ENCODE peak calls at places on chromosomes 1 and 21, in eight cellular contexts. O is stomach, N is pancreas, H is left lung, J is cardiac muscle cell, I is A549, X is heart left ventricle, M is esophagus muscularis mucosa. D is an unnamed sample. For H3K4me1, the result is how much of the 10 kb centered on the place peaks cover.

GRCh38 chr1:99634971-99635624 is 10.8 kb upstream of the PALMD start:
- DNase-seq in J (no peak), N (no peak), H (no peak), X (no peak), M (no peak), O (no peak), I (no peak), D (no peak)

GRCh38 chr1:101236546-101237228 is at the start of gene S1PR1:
- DNase-seq in J (peak), X (peak), O (peak), N (no peak), M (no peak), H (peak), I (no peak), D (no peak)

GRCh38 chr1:194654956-194655355 is 1468.5 kb upstream of the B3GALT2 start:
- DNase-seq in I (no peak), O (no peak), M (no peak), N (no peak), X (no peak), J (no peak), H (no peak), D (no peak)

GRCh38 chr1:159829822-159830455 is 3.3 kb downstream of the SLAMF8 start:
- DNase-seq in I (no peak), M (no peak), O (no peak), X (peak), N (no peak), H (no peak), J (no peak), D (no peak)

GRCh38 chr1:226763741-226764264 is 24.7 kb upstream of the ITPKB start:
- DNase-seq in M (no peak), H (no peak), I (peak), O (no peak), N (no peak), J (no peak), X (no peak), D (peak)

GRCh38 chr1:104387716-104388508 is 638.2 kb downstream of the AMY1C start:
- DNase-seq in H (no peak), J (no peak), O (no peak), N (no peak), M (peak), X (no peak), I (no peak), D (no peak)

GRCh38 chr1:239952348-239953307 is 139.1 kb upstream of the FMN2 start:
- DNase-seq in O (no peak), N (no peak), H (no peak), X (no peak), J (peak), M (no peak), I (peak), D (peak)

GRCh38 chr1:180299486-180300246 is 69.6 kb downstream of the LHX4 start:
- DNase-seq in N (no peak), O (no peak), I (no peak), M (no peak), X (no peak), H (no peak), J (no peak), D (no peak)

GRCh38 chr21:27339902-27340301 is 373.0 kb upstream of the ADAMTS5 start:
- DNase-seq in O (no peak), N (no peak), H (no peak), J (no peak), M (no peak), I (no peak), X (no peak), D (no peak)

DNA sequence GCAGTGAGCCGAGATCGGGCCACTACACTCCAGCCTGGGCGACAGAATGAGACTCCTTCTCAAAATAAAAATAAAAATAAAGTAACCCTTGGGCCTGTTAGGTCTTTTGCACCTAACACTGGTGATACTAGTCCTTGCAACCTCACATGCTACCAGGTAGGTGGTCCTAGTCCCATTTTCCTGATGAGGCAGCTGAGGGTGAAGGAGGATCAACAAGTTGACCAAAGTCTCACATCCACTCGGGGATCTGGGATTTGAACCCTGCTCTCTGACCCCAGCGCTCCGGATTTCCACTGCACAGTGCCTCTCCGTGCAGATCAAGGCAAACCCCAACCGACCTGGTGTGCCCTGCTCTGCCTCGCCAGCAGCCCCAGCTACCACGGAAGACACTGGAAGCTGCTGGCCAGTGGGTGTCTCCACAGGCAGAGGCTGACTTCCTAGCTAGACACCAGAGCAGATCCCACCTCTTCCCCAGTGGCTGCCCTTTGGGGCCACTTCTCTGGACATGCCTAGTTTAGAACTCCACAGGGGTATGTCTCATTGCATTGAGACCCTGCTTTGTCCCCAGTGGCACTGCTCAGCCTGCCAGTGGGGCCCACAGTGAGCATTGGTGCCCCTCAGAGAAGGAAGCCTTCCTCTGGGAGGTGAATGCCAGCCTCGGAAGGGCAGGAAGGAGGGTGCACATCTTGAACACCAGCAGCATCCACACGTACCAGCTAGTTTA is 27.6 kb downstream of the LDLRAP1 start:
- DNase-seq in I (no peak), M (no peak), N (no peak), H (no peak), J (no peak), X (peak), O (no peak), D (no peak)
- H3K4me1 ChIP-seq in I (under half), M (under half), N (under half), H (under half), J (under half), X (under half), O (half or more), D (half or more)

DNA sequence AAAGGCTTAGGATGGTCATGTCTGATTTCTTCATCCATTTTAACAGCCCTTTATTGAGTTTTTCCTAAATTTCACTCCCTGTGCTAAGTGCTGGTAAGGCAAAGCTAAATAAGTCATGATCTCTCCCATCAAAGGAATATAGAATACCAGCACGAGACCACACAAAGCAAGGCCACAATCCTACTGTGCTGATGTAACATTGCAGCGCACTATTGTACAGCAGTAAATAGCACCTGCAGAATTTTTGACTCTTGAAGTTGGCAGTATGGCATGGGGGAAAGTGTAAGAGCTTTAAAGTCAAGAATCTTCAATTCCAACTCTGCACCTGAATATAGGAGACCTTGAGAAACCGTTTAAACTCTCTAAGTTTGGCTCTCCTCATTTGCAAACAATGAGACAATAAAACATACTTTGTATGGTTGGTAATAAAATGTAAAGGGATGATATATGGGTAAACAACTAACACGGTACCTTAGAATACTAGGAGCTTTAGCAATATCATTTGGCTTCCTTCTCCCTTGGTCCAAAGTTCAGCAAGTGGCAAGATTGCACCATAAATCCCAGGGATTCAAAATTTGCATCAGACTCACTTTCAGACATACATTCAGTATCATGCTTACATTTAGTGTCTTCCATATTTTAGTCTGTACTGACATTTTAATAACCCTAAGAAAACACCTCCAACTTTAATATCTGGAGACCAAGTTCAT is 132.9 kb upstream of the PRDX6 start:
- DNase-seq in J (no peak), M (no peak), N (no peak), O (no peak), I (no peak), H (no peak), X (no peak), D (no peak)
- H3K27ac ChIP-seq in J (no peak), M (no peak), N (no peak), O (no peak), I (no peak), H (no peak), X (no peak), D (no peak)

GRCh38 chr1:221741364-221741970 is 422 bp downstream of the DUSP10 start:
- DNase-seq in J (peak), X (peak), M (no peak), I (no peak), O (no peak), H (peak), N (no peak), D (no peak)

GRCh38 chr1:221741971-221742554 is at the start of gene DUSP10:
- DNase-seq in N (peak), M (peak), H (peak), X (peak), J (peak), I (peak), O (peak), D (peak)

GRCh38 chr1:221743416-221744208 is 1.7 kb upstream of the DUSP10 start:
- DNase-seq in J (no peak), M (no peak), O (no peak), X (no peak), I (no peak), H (no peak), N (no peak), D (no peak)

GRCh38 chr1:221740941-221741363 is 937 bp downstream of the DUSP10 start:
- DNase-seq in X (no peak), O (no peak), I (no peak), M (peak), H (peak), N (no peak), J (peak), D (peak)

DNA sequence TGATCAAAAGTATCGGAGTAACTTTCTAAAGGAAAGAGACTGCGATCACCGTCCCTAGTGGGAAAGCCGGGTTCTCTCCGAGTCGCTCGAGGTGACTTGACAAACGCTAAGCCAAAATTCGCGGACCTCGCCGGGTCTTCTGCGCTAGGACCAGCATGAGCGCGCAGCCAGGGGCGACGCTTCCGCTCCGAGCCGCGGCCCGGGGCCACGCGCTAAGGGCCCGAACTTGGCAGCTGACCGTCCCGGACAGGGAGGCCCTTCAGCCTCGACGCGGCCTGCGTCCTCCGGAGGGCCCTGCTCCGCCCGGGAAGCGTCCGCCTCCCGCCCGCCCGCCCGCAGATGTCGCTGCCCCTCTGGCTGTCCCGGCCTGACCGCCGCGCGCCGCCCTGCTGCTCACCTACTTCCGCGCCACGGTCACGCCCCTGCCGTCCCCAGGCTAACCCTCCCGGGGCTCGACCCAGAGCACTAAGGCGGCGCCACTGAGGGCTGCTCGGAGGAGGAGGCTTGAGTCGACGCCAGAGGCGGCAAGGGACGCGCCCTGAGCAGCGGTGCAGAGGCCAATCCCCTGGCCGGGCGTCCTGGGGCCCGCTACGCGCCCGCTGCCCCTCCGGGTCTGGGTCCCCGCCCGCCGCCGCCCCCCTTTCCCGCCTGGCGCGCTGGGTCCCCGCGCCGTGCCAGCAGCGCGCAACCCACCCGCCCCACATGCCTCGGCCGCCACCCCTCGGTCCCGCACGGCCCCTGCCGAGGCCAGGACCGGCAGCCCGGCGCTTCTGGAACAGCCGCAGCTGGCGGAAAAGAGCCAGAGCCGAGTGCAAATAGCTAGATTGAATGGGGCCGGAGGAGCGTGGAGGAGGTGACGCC is 896 bp upstream of the DUSP10 start:
- DNase-seq in I (peak), M (peak), N (peak), O (peak), J (peak), X (peak), H (peak), D (peak)
- TF ChIP-seq CTCF in I (peak), M (peak), N (no peak), O (no peak), J (no peak), X (peak), H (no peak), D (peak)

GRCh38 chr1:12587981-12588620 is 29.9 kb downstream of the DHRS3 start:
- DNase-seq in I (peak), M (no peak), O (no peak), J (no peak), N (no peak), H (no peak), X (no peak), D (no peak)
- H3K4me1 ChIP-seq in I (half or more), M (half or more), O (half or more), J (under half), N (under half), H (under half), X (under half), D (under half)

GRCh38 chr1:16967095-16967567 is 13.3 kb downstream of the MFAP2 start:
- DNase-seq in H (peak), X (peak), M (no peak), O (no peak), J (no peak), I (no peak), N (no peak), D (no peak)
- H3K27ac ChIP-seq in H (no peak), X (no peak), M (no peak), O (no peak), J (peak), I (peak), N (no peak), D (no peak)

DNA sequence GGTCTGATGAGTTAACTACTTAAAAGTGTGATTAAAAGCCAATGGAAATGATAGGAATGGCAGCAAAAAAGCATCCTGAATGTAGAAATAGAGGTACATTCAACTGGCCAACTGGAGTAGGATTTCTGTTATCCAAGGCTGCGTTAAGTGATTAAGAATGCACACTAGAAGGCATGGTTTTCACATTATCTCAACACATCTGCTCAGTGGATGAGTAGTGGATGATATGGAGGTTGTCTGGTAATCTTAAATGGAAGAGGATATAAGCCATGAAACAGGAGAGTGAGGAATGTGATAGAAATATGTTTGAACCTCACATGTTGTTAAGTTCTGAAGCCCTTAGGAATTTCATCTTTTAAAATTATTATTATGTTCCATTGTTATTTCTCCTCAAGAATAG is 839.9 kb downstream of the USP25 start:
- DNase-seq in I (no peak), J (no peak), H (no peak), O (no peak), X (no peak), M (no peak), N (no peak), D (no peak)
- TF ChIP-seq CTCF in I (no peak), J (no peak), H (no peak), O (no peak), X (no peak), M (no peak), N (no peak), D (no peak)

GRCh38 chr1:17260738-17261137 is 11.8 kb downstream of the PADI3 start:
- DNase-seq in N (no peak), M (no peak), O (no peak), I (no peak), H (no peak), J (no peak), X (no peak), D (no peak)

GRCh38 chr1:17258758-17259130 is 9.8 kb downstream of the PADI3 start:
- DNase-seq in H (no peak), O (no peak), N (no peak), M (no peak), J (no peak), I (no peak), X (no peak), D (no peak)

GRCh38 chr1:17258116-17258757 is 9.3 kb downstream of the PADI3 start:
- DNase-seq in O (no peak), M (no peak), J (no peak), X (no peak), I (no peak), N (no peak), H (no peak), D (no peak)

GRCh38 chr1:17260264-17260663 is 11.4 kb downstream of the PADI3 start:
- DNase-seq in X (no peak), J (no peak), H (no peak), O (no peak), M (no peak), I (no peak), N (no peak), D (no peak)

DNA sequence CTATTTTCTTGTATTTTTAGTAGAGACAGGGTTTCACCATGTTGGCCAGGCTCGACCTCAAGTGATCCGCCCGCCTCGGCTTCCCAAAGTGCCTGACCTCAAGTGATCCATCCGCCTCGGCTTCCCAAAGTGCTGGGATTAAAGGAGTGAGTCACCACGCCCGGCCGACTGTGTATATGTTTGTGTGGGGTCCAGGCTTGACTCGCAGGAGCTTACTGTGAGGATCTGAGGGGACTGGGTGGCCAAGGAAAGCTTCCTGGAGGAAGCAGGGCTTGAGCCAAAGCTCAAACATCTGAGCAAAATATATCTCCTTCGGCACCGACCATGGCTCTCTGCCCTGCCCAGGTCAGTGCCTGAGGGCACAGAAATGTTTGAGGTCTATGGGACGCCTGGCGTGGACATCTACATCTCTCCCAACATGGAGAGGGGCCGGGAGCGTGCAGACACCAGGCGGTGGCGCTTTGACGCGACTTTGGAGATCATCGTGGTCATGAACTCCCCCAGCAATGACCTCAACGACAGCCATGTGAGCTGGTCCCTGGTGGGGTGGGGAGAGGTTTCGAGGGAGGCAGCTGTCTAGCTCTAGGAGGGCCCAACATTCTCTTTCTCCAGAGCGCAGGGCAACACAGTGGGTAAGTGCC is 10.5 kb downstream of the PADI3 start:
- DNase-seq in X (no peak), I (no peak), J (no peak), O (no peak), M (no peak), N (no peak), H (no peak), D (no peak)
- H3K4me1 ChIP-seq in X (under half), I (under half), J (under half), O (under half), M (under half), N (under half), H (under half), D (under half)

GRCh38 chr1:95229706-95230105 is 4.3 kb upstream of the RWDD3 start:
- DNase-seq in N (no peak), X (no peak), H (no peak), J (no peak), I (no peak), O (no peak), M (no peak), D (no peak)

GRCh38 chr1:95230768-95231191 is 3.2 kb upstream of the RWDD3 start:
- DNase-seq in N (peak), I (no peak), X (no peak), M (no peak), O (peak), H (no peak), J (no peak), D (no peak)

GRCh38 chr1:95229042-95229441 is 5.0 kb upstream of the RWDD3 start:
- DNase-seq in N (no peak), O (no peak), X (no peak), J (no peak), H (no peak), M (no peak), I (no peak), D (no peak)

GRCh38 chr1:95230256-95230655 is 3.8 kb upstream of the RWDD3 start:
- DNase-seq in X (no peak), M (no peak), J (no peak), H (no peak), I (no peak), O (no peak), N (no peak), D (no peak)

GRCh38 chr1:95226781-95227660 is 7.0 kb upstream of the RWDD3 start:
- DNase-seq in I (no peak), O (no peak), H (no peak), N (no peak), X (no peak), M (no peak), J (no peak), D (no peak)
- H3K27ac ChIP-seq in I (no peak), O (no peak), H (no peak), N (peak), X (peak), M (no peak), J (no peak), D (no peak)

GRCh38 chr1:1058921-1059493 is 15.1 kb downstream of the RNF223 start:
- DNase-seq in X (no peak), J (no peak), N (no peak), I (no peak), H (no peak), M (no peak), O (no peak), D (peak)
- TF ChIP-seq CTCF in X (peak), J (no peak), N (peak), I (peak), H (no peak), M (peak), O (no peak), D (no peak)

D was measured in PC-9.